ENCODE peak calls at places on chromosomes 16 and 17, in six cellular contexts. One of them, this sample, is unnamed.

GRCh38 chr16:56625140-56625942 is at the start of gene MT1E:
- DNase-seq in K562: no peak
- DNase-seq in omental fat pad: peak; percentile 79
- DNase-seq in activated B cell treated with CpG ODN at 0.5 μM for 24 hours: no peak
- DNase-seq in mammary epithelial cell: peak; percentile 74
- DNase-seq in PC-3: no peak
- DNase-seq in this sample: peak; percentile 86

GRCh38 chr17:16506188-16506587 is 14.2 kb upstream of the LRRC75A start:
- DNase-seq in mammary epithelial cell: no peak
- DNase-seq in activated B cell treated with CpG ODN at 0.5 μM for 24 hours: no peak
- DNase-seq in PC-3: no peak
- DNase-seq in K562: no peak
- DNase-seq in omental fat pad: no peak
- DNase-seq in this sample: no peak

GRCh38 chr16:28241924-28242323 is 30.2 kb upstream of the XPO6 start:
- DNase-seq in K562: no peak
- DNase-seq in PC-3: no peak
- DNase-seq in mammary epithelial cell: no peak
- DNase-seq in omental fat pad: no peak
- DNase-seq in activated B cell treated with CpG ODN at 0.5 μM for 24 hours: no peak
- DNase-seq in this sample: no peak

GRCh38 chr17:10022416-10022815 is 117.3 kb upstream of the RCVRN start:
- DNase-seq in K562: no peak
- DNase-seq in mammary epithelial cell: no peak
- DNase-seq in omental fat pad: no peak
- DNase-seq in activated B cell treated with CpG ODN at 0.5 μM for 24 hours: no peak
- DNase-seq in PC-3: no peak
- DNase-seq in this sample: no peak

GRCh38 chr17:37791434-37791833 is 46.6 kb upstream of the HNF1B start:
- DNase-seq in PC-3: peak; percentile 24
- DNase-seq in mammary epithelial cell: peak; percentile 4
- DNase-seq in activated B cell treated with CpG ODN at 0.5 μM for 24 hours: no peak
- DNase-seq in K562: peak; percentile 72
- DNase-seq in omental fat pad: no peak
- DNase-seq in this sample: peak; percentile 41

GRCh38 chr17:7435676-7436555 is 681 bp downstream of the TMEM102 start:
- DNase-seq in PC-3: peak; percentile 38
- DNase-seq in omental fat pad: no peak
- DNase-seq in mammary epithelial cell: peak; percentile 60
- DNase-seq in activated B cell treated with CpG ODN at 0.5 μM for 24 hours: peak; percentile 66
- DNase-seq in K562: peak; percentile 52
- DNase-seq in this sample: peak; percentile 56

GRCh38 chr17:49191407-49191916 is 18.9 kb downstream of the GNGT2 start:
- DNase-seq in PC-3: no peak
- DNase-seq in omental fat pad: no peak
- DNase-seq in activated B cell treated with CpG ODN at 0.5 μM for 24 hours: no peak
- DNase-seq in K562: no peak
- DNase-seq in mammary epithelial cell: no peak
- DNase-seq in this sample: no peak

GRCh38 chr17:63444457-63444856 is 1.6 kb downstream of the CYB561 start:
- DNase-seq in K562: no peak
- DNase-seq in omental fat pad: no peak
- DNase-seq in mammary epithelial cell: no peak
- DNase-seq in activated B cell treated with CpG ODN at 0.5 μM for 24 hours: no peak
- DNase-seq in PC-3: no peak
- DNase-seq in this sample: no peak

GRCh38 chr17:50672831-50673551 is 34.7 kb downstream of the ANKRD40 start:
- DNase-seq in K562: no peak
- DNase-seq in PC-3: peak; percentile 63
- DNase-seq in mammary epithelial cell: peak; percentile 78
- DNase-seq in omental fat pad: peak; percentile 17
- DNase-seq in activated B cell treated with CpG ODN at 0.5 μM for 24 hours: no peak
- DNase-seq in this sample: peak; percentile 23

GRCh38 chr17:44904001-44904984 is 5.0 kb upstream of the EFTUD2 start:
- DNase-seq in omental fat pad: no peak
- DNase-seq in activated B cell treated with CpG ODN at 0.5 μM for 24 hours: no peak
- DNase-seq in mammary epithelial cell: no peak
- DNase-seq in PC-3: no peak
- DNase-seq in K562: no peak
- DNase-seq in this sample: no peak

GRCh38 chr16:85323230-85323960 is 211.1 kb upstream of the CIBAR2 start:
- DNase-seq in activated B cell treated with CpG ODN at 0.5 μM for 24 hours: no peak
- DNase-seq in PC-3: no peak
- DNase-seq in K562: no peak
- DNase-seq in omental fat pad: no peak
- DNase-seq in mammary epithelial cell: no peak
- DNase-seq in this sample: no peak

GRCh38 chr17:59572301-59572924 is 7.0 kb downstream of the DHX40 start:
- DNase-seq in K562: no peak
- DNase-seq in omental fat pad: no peak
- DNase-seq in activated B cell treated with CpG ODN at 0.5 μM for 24 hours: no peak
- DNase-seq in PC-3: no peak
- DNase-seq in mammary epithelial cell: no peak
- DNase-seq in this sample: no peak

GRCh38 chr17:62875296-62875695 is 67.2 kb upstream of the MARCHF10 start:
- DNase-seq in mammary epithelial cell: no peak
- DNase-seq in K562: no peak
- DNase-seq in activated B cell treated with CpG ODN at 0.5 μM for 24 hours: no peak
- DNase-seq in omental fat pad: no peak
- DNase-seq in PC-3: no peak
- DNase-seq in this sample: no peak

GRCh38 chr16:49605536-49606241 is 232.1 kb downstream of the C16orf78 start:
- DNase-seq in omental fat pad: no peak
- DNase-seq in mammary epithelial cell: no peak
- DNase-seq in activated B cell treated with CpG ODN at 0.5 μM for 24 hours: no peak
- DNase-seq in K562: no peak
- DNase-seq in PC-3: no peak
- DNase-seq in this sample: no peak

GRCh38 chr16:26261621-26262020 is 569.9 kb downstream of the HS3ST4 start:
- DNase-seq in mammary epithelial cell: no peak
- DNase-seq in PC-3: no peak
- DNase-seq in activated B cell treated with CpG ODN at 0.5 μM for 24 hours: no peak
- DNase-seq in omental fat pad: no peak
- DNase-seq in K562: no peak
- DNase-seq in this sample: no peak

GRCh38 chr17:30396612-30397011 is 17.9 kb downstream of the CPD start:
- DNase-seq in PC-3: no peak
- DNase-seq in mammary epithelial cell: no peak
- DNase-seq in omental fat pad: no peak
- DNase-seq in K562: no peak
- DNase-seq in activated B cell treated with CpG ODN at 0.5 μM for 24 hours: no peak
- DNase-seq in this sample: no peak
- TF ChIP-seq CTCF in PC-3: no peak
- TF ChIP-seq CTCF in mammary epithelial cell: no peak
- TF ChIP-seq CTCF in omental fat pad: no peak
- TF ChIP-seq CTCF in K562: no peak
- TF ChIP-seq CTCF in activated B cell treated with CpG ODN at 0.5 μM for 24 hours: no peak
- TF ChIP-seq CTCF in this sample: no peak

DNA sequence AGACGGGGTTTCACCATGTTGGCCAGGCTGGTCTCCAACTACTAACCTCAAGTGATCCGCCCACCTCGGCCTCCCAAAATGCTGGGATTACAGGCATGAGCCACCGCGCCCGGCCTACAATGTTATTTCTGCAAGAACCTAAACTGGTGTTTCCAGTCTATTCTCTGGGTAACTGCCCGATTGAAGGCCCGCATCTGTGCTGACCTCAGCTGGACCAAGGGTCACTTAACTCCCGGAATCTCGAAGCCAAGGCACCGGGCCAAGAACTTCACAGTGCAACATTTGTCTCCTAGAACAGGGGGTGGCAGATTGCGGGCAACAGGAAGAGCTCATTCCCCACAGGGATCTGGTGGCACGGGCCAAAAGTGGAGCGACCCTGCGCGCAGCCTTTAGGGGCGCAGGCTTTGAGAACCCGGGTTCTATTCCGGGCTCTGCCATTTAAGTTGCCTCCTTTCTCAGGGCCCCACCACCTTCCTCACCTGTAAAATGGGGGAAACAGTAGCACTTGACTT is 785 bp downstream of the SHMT1 start:
- DNase-seq in activated B cell treated with CpG ODN at 0.5 μM for 24 hours: no peak
- DNase-seq in mammary epithelial cell: peak; percentile 12
- DNase-seq in PC-3: peak; percentile 80
- DNase-seq in K562: no peak
- DNase-seq in omental fat pad: peak; percentile 36
- DNase-seq in this sample: peak; percentile 68
- TF ChIP-seq CTCF in activated B cell treated with CpG ODN at 0.5 μM for 24 hours: no peak
- TF ChIP-seq CTCF in mammary epithelial cell: peak; percentile 3
- TF ChIP-seq CTCF in PC-3: no peak
- TF ChIP-seq CTCF in K562: no peak
- TF ChIP-seq CTCF in omental fat pad: no peak
- TF ChIP-seq CTCF in this sample: no peak

GRCh38 chr16:23072769-23073549 is 76.3 kb downstream of the USP31 start:
- DNase-seq in activated B cell treated with CpG ODN at 0.5 μM for 24 hours: no peak
- DNase-seq in omental fat pad: no peak
- DNase-seq in PC-3: peak; percentile 12
- DNase-seq in K562: peak; percentile 19
- DNase-seq in mammary epithelial cell: peak; percentile 92
- DNase-seq in this sample: no peak
- TF ChIP-seq CTCF in activated B cell treated with CpG ODN at 0.5 μM for 24 hours: no peak
- TF ChIP-seq CTCF in omental fat pad: no peak
- TF ChIP-seq CTCF in PC-3: peak; percentile 41
- TF ChIP-seq CTCF in K562: peak; percentile 21
- TF ChIP-seq CTCF in mammary epithelial cell: peak; percentile 41
- TF ChIP-seq CTCF in this sample: no peak

DNA sequence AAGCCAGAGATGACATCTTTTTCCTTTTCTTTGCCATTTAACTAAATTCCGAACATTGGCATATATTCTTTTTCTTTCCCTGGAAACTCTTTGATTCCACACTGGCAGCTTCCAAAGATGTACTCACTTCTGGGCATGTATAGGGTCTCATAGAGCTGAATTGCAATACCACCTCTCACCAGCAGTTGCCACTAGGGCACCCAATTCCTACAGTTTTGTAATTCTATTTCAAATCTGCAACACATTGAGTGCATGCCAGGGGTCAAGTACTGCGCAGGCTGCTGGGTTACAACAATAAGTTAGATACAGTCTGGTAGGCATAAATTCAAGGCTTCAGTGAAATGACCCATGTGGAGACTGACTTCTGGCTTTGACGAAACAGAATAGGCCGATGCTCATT is 208.8 kb upstream of the NLRP1 start:
- DNase-seq in PC-3: no peak
- DNase-seq in omental fat pad: no peak
- DNase-seq in K562: peak; percentile 12
- DNase-seq in activated B cell treated with CpG ODN at 0.5 μM for 24 hours: no peak
- DNase-seq in mammary epithelial cell: no peak
- DNase-seq in this sample: no peak
- TF ChIP-seq CTCF in PC-3: peak; percentile 43
- TF ChIP-seq CTCF in omental fat pad: no peak
- TF ChIP-seq CTCF in K562: peak; percentile 28
- TF ChIP-seq CTCF in activated B cell treated with CpG ODN at 0.5 μM for 24 hours: no peak
- TF ChIP-seq CTCF in mammary epithelial cell: peak; percentile 35
- TF ChIP-seq CTCF in this sample: no peak

GRCh38 chr17:56653877-56654276 is 60.4 kb downstream of the NOG start:
- DNase-seq in K562: peak; percentile 39
- DNase-seq in mammary epithelial cell: peak; percentile 75
- DNase-seq in omental fat pad: no peak
- DNase-seq in activated B cell treated with CpG ODN at 0.5 μM for 24 hours: no peak
- DNase-seq in PC-3: peak; percentile 91
- DNase-seq in this sample: no peak
- TF ChIP-seq CTCF in K562: peak; percentile 42
- TF ChIP-seq CTCF in mammary epithelial cell: peak; percentile 74
- TF ChIP-seq CTCF in omental fat pad: no peak
- TF ChIP-seq CTCF in activated B cell treated with CpG ODN at 0.5 μM for 24 hours: no peak
- TF ChIP-seq CTCF in PC-3: peak; percentile 91
- TF ChIP-seq CTCF in this sample: peak; percentile 13

GRCh38 chr17:61702450-61702849 is 111.4 kb upstream of the NACA2 start:
- DNase-seq in PC-3: no peak
- DNase-seq in activated B cell treated with CpG ODN at 0.5 μM for 24 hours: no peak
- DNase-seq in mammary epithelial cell: no peak
- DNase-seq in K562: no peak
- DNase-seq in omental fat pad: no peak
- DNase-seq in this sample: no peak

GRCh38 chr17:61701334-61701733 is 110.3 kb upstream of the NACA2 start:
- DNase-seq in omental fat pad: no peak
- DNase-seq in activated B cell treated with CpG ODN at 0.5 μM for 24 hours: no peak
- DNase-seq in mammary epithelial cell: no peak
- DNase-seq in PC-3: no peak
- DNase-seq in K562: no peak
- DNase-seq in this sample: no peak

GRCh38 chr17:61701978-61702377 is 111.0 kb upstream of the NACA2 start:
- DNase-seq in mammary epithelial cell: no peak
- DNase-seq in omental fat pad: no peak
- DNase-seq in activated B cell treated with CpG ODN at 0.5 μM for 24 hours: no peak
- DNase-seq in K562: no peak
- DNase-seq in PC-3: no peak
- DNase-seq in this sample: no peak

GRCh38 chr17:61709567-61709966 is 118.5 kb upstream of the NACA2 start:
- DNase-seq in mammary epithelial cell: no peak
- DNase-seq in K562: no peak
- DNase-seq in omental fat pad: no peak
- DNase-seq in activated B cell treated with CpG ODN at 0.5 μM for 24 hours: no peak
- DNase-seq in PC-3: no peak
- DNase-seq in this sample: no peak

DNA sequence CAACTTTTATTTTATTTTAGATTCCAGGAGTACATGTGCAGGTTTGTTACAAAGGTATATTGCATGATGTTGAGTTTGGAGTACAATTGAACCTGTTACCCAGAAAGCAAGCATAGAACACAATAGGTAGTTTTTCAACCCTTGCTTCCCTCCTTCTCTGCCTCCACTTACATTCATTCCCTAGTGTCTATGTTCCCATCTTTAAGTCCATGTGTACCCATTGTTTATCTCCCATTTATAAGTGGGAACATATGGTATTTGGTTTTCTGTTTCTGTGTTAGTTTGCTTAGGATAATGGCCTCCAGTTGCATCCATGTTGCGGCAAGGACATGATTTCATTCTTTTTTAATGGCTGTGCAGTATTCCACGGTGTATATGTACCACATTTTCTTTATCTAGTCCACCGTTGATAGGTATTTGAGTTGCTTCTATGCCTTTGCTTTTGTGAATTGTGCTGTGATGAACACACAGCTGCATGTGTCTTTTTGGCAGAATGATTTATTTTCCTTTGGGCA is 114.0 kb upstream of the NACA2 start:
- DNase-seq in PC-3: no peak
- DNase-seq in mammary epithelial cell: no peak
- DNase-seq in omental fat pad: no peak
- DNase-seq in activated B cell treated with CpG ODN at 0.5 μM for 24 hours: no peak
- DNase-seq in K562: no peak
- DNase-seq in this sample: no peak
- TF ChIP-seq CTCF in PC-3: no peak
- TF ChIP-seq CTCF in mammary epithelial cell: no peak
- TF ChIP-seq CTCF in omental fat pad: no peak
- TF ChIP-seq CTCF in activated B cell treated with CpG ODN at 0.5 μM for 24 hours: no peak
- TF ChIP-seq CTCF in K562: no peak
- TF ChIP-seq CTCF in this sample: no peak